ENCODE peak calls at places on chromosome 6, in six cellular contexts. J is SK-N-SH, W is suprapubic skin, F is spleen, U is sigmoid colon, O is endothelial cell of umbilical vein. C is an unnamed sample.

GRCh38 chr6:105459049-105459448 is 56.2 kb upstream of the PREP start:
- DNase-seq in J (no peak), W (no peak), F (no peak), U (no peak), O (peak; percentile 22), C (no peak)

GRCh38 chr6:155026366-155027045 is 31.4 kb downstream of the TIAM2 start:
- DNase-seq in J (no peak), W (no peak), F (no peak), U (no peak), O (peak; percentile 61), C (peak; percentile 27)

GRCh38 chr6:80446454-80447045 is 340.1 kb downstream of the BCKDHB start:
- DNase-seq in J (no peak), W (no peak), F (no peak), U (no peak), O (no peak), C (no peak)

GRCh38 chr6:52513464-52513863 is 63.4 kb downstream of the TRAM2 start:
- DNase-seq in J (no peak), W (no peak), F (no peak), U (no peak), O (no peak), C (no peak)

GRCh38 chr6:4794140-4794707 is 18.0 kb downstream of the CDYL start:
- DNase-seq in J (no peak), W (no peak), F (no peak), U (no peak), O (no peak), C (peak; percentile 13)

GRCh38 chr6:73898599-73898998 is 202.6 kb downstream of the CD109 start:
- DNase-seq in J (no peak), W (no peak), F (no peak), U (no peak), O (no peak), C (no peak)

GRCh38 chr6:169847773-169848380 is 96.5 kb downstream of the ERMARD start:
- DNase-seq in J (no peak), W (peak; percentile 4), F (peak; percentile 56), U (no peak), O (no peak), C (no peak)

GRCh38 chr6:43878823-43879495 is 108.9 kb downstream of the VEGFA start:
- DNase-seq in J (peak; percentile 80), W (no peak), F (peak; percentile 21), U (no peak), O (no peak), C (no peak)

GRCh38 chr6:131107166-131107565 is 28.1 kb upstream of the AKAP7 start:
- DNase-seq in J (no peak), W (no peak), F (no peak), U (no peak), O (peak; percentile 88), C (no peak)

GRCh38 chr6:15874351-15874750 is 211.5 kb upstream of the DTNBP1 start:
- DNase-seq in J (no peak), W (no peak), F (no peak), U (no peak), O (no peak), C (no peak)

GRCh38 chr6:15870354-15871043 is 207.7 kb upstream of the DTNBP1 start:
- DNase-seq in J (peak; percentile 4), W (no peak), F (no peak), U (no peak), O (peak; percentile 91), C (no peak)

GRCh38 chr6:15871211-15871770 is 208.5 kb upstream of the DTNBP1 start:
- DNase-seq in J (no peak), W (no peak), F (no peak), U (no peak), O (no peak), C (no peak)

GRCh38 chr6:15874821-15875220 is 212.0 kb upstream of the DTNBP1 start:
- DNase-seq in J (no peak), W (no peak), F (no peak), U (no peak), O (no peak), C (no peak)

DNA sequence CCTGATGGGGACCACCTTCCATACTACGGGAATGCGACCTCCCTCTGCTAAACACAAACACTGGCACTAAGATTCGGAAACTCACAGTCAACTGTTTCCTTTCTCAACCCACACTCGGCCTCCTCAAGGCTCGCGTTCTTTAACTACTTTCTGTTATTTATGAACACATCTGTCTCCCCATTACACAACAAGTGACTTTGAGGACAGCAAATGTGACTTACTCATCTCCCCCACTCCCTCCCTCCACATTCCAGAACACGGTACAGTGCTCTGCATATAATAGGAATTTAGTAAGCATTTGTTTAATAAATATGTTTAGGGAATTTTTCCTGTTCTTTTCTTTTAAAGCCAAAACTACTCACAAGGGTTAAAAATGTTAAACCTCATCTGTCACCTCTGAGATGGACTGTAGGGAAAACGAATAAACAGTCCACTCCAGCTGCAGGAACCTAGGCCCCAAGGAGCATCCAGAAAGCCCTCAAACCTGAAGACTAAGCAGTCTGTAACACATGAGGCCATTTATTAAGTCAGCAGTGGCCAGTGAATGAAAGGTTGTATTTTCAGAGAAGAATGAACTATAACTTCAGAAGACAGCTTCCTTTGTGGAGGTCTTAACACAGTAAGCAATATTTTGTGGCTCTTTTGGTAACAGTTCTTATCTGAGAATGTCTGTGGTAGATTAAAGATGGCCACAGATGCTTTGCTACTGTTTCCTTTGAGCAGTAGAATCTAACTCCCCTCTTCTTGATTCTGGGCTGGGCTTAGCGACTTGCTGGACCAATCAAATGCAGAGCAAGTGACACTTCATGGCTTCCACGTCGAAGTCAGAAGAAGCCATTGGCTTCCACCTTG is 209.7 kb upstream of the DTNBP1 start:
- DNase-seq in J (no peak), W (no peak), F (no peak), U (no peak), O (peak; percentile 34), C (no peak)
- H3K27ac ChIP-seq in J (no peak overlapping the region), W (no peak overlapping the region), F (no peak overlapping the region), U (no peak overlapping the region), O (no peak overlapping the region), C (no peak overlapping the region)

GRCh38 chr6:152399409-152399808 is 237.8 kb downstream of the SYNE1 start:
- DNase-seq in J (no peak), W (no peak), F (no peak), U (peak; percentile 68), O (no peak), C (no peak)
- TF ChIP-seq POLR2AphosphoS5 in J (no peak), W (no peak), F (no peak), U (no peak), O (no peak), C (no peak)

GRCh38 chr6:119348308-119349040 is 1.1 kb downstream of the MAN1A1 start:
- DNase-seq in J (peak; percentile 82), W (peak; percentile 70), F (peak; percentile 90), U (peak; percentile 71), O (peak; percentile 30), C (no peak)

GRCh38 chr6:119347466-119348307 is 1.9 kb downstream of the MAN1A1 start:
- DNase-seq in J (no peak), W (peak; percentile 69), F (peak; percentile 91), U (peak; percentile 76), O (no peak), C (peak; percentile 30)

GRCh38 chr6:119349341-119350201 is at the start of gene MAN1A1:
- DNase-seq in J (peak; percentile 99), W (peak; percentile 91), F (peak; percentile 98), U (peak; percentile 96), O (peak; percentile 91), C (peak; percentile 87)

GRCh38 chr6:119350202-119351004 is 842 bp upstream of the MAN1A1 start:
- DNase-seq in J (peak; percentile 15), W (no peak), F (no peak), U (no peak), O (peak; percentile 66), C (no peak)

DNA sequence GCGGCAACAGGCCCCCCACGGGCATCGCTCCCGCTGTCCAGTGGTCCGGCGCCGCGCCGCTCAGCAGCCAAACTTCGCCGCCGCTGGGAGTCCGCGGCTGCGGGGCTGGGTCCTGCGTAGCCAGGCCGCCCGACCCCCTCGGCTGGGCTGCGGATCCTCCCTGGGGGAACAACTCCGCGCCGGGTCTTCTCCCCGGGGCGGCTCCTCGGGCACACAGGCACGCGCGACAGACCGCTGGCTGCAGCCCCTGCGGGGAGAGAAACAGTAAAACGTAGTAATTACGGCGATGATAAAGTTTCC is 570 bp downstream of the MAN1A1 start:
- DNase-seq in J (peak; percentile 79), W (no peak), F (peak; percentile 93), U (no peak), O (no peak), C (no peak)
- TF ChIP-seq CTCF in J (no peak), W (no peak), F (no peak), U (no peak), O (no peak), C (no peak)

DNA sequence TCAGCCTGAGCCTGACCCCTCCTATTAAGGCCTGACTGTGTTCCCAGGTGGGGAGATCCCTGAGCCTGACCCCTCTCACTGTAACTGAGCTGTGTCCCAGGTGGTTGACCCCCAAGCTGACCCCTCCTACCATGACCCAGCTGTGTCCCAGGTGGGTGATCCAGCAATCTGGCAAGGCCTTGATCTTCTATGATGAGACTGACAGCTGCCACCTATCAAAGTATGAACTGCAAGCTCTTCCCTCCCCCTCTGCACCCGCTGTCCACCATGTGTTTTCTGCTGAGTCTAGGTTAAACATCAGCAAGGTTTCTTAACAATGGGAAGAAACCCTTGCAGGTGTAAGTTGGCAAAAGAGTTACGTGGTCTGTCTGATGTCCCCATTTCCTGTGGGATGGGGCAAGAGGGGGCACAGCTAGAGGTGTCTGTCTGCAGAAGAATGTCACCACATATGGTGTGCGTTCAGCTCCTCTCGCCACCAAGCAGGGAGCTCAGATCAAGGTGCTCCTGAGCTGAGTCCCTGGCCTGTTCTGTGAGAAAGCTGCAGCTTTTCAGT is 5.9 kb downstream of the PXDC1 start:
- DNase-seq in J (no peak), W (no peak), F (no peak), U (no peak), O (no peak), C (no peak)
- H3K27ac ChIP-seq in J (no peak overlapping the region), W (peak overlapping the region; percentile 97), F (peak overlapping the region; percentile 79), U (peak overlapping the region; percentile 100), O (peak overlapping the region; percentile 2), C (no peak overlapping the region)

GRCh38 chr6:85775883-85776282 is 133.2 kb upstream of the SYNCRIP start:
- DNase-seq in J (no peak), W (no peak), F (no peak), U (no peak), O (no peak), C (no peak)
- TF ChIP-seq POLR2AphosphoS5 in J (no peak), W (no peak), F (no peak), U (no peak), O (no peak), C (no peak)

GRCh38 chr6:10028202-10028601 is 386.7 kb downstream of the TFAP2A start:
- DNase-seq in J (no peak), W (no peak), F (no peak), U (no peak), O (no peak), C (no peak)

GRCh38 chr6:10033223-10033829 is 381.5 kb downstream of the TFAP2A start:
- DNase-seq in J (no peak), W (no peak), F (no peak), U (no peak), O (no peak), C (no peak)

DNA sequence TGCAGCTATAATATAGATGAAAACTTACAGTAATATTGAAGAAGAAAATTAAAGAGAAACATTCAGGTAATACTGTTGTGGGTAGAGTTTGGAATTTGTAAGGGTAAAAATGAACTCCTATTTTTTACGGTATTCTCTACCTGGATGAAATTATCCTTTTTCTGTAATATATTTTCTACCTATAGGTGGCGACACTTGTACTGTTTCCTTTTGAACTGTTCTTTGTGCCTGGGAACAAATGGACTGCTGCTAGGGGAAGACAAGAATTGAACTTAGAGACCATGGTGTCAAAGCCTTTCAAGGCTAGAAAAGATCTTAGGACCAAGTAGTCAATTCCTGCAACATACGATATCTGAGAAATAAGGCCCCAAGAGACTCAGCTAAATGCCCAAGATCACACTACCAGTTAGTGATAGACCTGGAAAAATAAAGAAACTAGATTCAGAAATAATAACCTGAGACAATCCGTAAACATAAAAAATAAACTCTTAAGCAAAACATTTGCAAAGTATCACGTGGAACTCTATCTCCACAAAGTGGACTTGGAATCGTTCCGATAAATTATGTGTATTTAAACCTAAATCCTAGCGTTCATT is 383.8 kb downstream of the TFAP2A start:
- DNase-seq in J (peak; percentile 3), W (no peak), F (no peak), U (no peak), O (no peak), C (no peak)
- TF ChIP-seq CTCF in J (peak; percentile 70), W (peak; percentile 31), F (no peak), U (no peak), O (no peak), C (peak; percentile 71)

C was measured in prostate gland.